ENCODE peak calls at places on chromosomes 5 and 9, in four cellular contexts. J is foreskin fibroblast, Z is PC-3, D is uterus. V is an unnamed sample.

GRCh38 chr9:92504881-92505280 is 22.6 kb upstream of the ASPN start:
- DNase-seq in Z (no peak), J (no peak), D (no peak), V (no peak)

GRCh38 chr5:68547621-68548020 is 332.1 kb downstream of the PIK3R1 start:
- DNase-seq in J (no peak), D (no peak), Z (no peak), V (no peak)

GRCh38 chr9:70340572-70340971 is 73.9 kb downstream of the KLF9 start:
- DNase-seq in Z (peak), D (no peak), J (no peak), V (no peak)

GRCh38 chr5:78002690-78003089 is 226.6 kb upstream of the TBCA start:
- DNase-seq in D (no peak), J (no peak), Z (no peak), V (no peak)

GRCh38 chr5:76801159-76801802 is 17.5 kb upstream of the F2RL1 start:
- DNase-seq in D (no peak), Z (peak), J (peak), V (no peak)

GRCh38 chr9:133528001-133528886 is 3.5 kb upstream of the MYMK start:
- DNase-seq in Z (no peak), J (no peak), D (no peak), V (no peak)

GRCh38 chr9:91348191-91348790 is 13.4 kb downstream of the AUH start:
- DNase-seq in D (no peak), Z (peak), J (no peak), V (no peak)

GRCh38 chr5:171152382-171152781 is 156.7 kb upstream of the TLX3 start:
- DNase-seq in Z (peak), J (peak), D (no peak), V (no peak)

GRCh38 chr5:43065384-43066230 is 25.5 kb upstream of the ANXA2R start:
- DNase-seq in Z (peak), J (peak), D (no peak), V (no peak)

GRCh38 chr5:90949469-90950358 is 391.1 kb downstream of the ADGRV1 start:
- DNase-seq in Z (peak), D (no peak), J (no peak), V (no peak)

GRCh38 chr5:96714951-96715451 is 52.8 kb downstream of the CAST start:
- DNase-seq in D (peak), Z (peak), J (peak), V (no peak)

GRCh38 chr5:127865273-127865672 is 162.1 kb downstream of the CCDC192 start:
- DNase-seq in D (no peak), J (no peak), Z (no peak), V (no peak)
- TF ChIP-seq CTCF in D (no peak), J (no peak), Z (peak), V (no peak)

GRCh38 chr9:95764920-95765319 is 110.6 kb upstream of the ERCC6L2 start:
- DNase-seq in J (no peak), D (no peak), Z (no peak), V (no peak)
- H3K4me3 ChIP-seq in J (no peak), D (no peak), Z (no peak), V (no peak)

GRCh38 chr5:93899026-93899600 is 157.7 kb upstream of the POU5F2 start:
- DNase-seq in J (no peak), Z (peak), D (no peak), V (no peak)
- TF ChIP-seq CTCF in J (peak), Z (peak), D (no peak), V (peak)

DNA sequence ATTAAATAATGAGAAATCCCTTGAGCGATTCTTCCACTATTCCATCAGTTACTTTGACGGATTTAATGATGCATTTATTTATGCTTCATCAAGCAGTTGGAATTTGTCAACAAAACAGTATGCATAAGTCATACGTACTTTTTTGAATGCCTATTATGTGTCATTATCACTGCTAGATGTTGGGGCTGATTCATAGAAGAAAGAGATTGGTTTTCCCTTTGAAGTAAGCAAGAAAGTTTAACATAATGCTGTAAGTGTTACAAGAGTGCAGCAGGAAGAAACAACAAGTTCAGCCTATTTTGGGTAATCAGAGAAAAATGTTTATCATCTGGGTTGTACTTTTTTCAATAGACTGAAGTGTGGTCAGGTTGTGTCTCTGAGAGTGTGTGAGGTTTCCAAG is 121.3 kb upstream of the RANBP3L start:
- DNase-seq in Z (peak), J (no peak), D (no peak), V (no peak)
- H3K4me3 ChIP-seq in Z (no peak), J (no peak), D (no peak), V (no peak)

GRCh38 chr5:169581580-169582227 is 1.9 kb upstream of the SPDL1 start:
- DNase-seq in J (peak), Z (peak), D (peak), V (no peak)

GRCh38 chr5:169580964-169581363 is 2.6 kb upstream of the SPDL1 start:
- DNase-seq in D (no peak), J (no peak), Z (no peak), V (no peak)

GRCh38 chr5:169583101-169583423 is 511 bp upstream of the SPDL1 start:
- DNase-seq in D (no peak), Z (no peak), J (no peak), V (no peak)

GRCh38 chr5:169583424-169584215 is at the start of gene SPDL1:
- DNase-seq in Z (peak), J (peak), D (peak), V (peak)

GRCh38 chr5:169584998-169585451 is 1.5 kb downstream of the SPDL1 start:
- DNase-seq in D (no peak), Z (no peak), J (no peak), V (no peak)
- TF ChIP-seq CTCF in D (no peak), Z (no peak), J (no peak), V (no peak)

GRCh38 chr5:173554989-173555705 is 61.3 kb downstream of the BOD1 start:
- DNase-seq in D (no peak), Z (no peak), J (no peak), V (no peak)
- H3K4me3 ChIP-seq in D (no peak), Z (no peak), J (no peak), V (no peak)

GRCh38 chr9:95126739-95127138 is 190.8 kb downstream of the FANCC start:
- DNase-seq in J (no peak), D (no peak), Z (no peak), V (no peak)

GRCh38 chr9:95127249-95128176 is 190.0 kb downstream of the FANCC start:
- DNase-seq in Z (peak), D (peak), J (peak), V (no peak)

GRCh38 chr9:95125652-95126051 is 191.9 kb downstream of the FANCC start:
- DNase-seq in Z (no peak), D (peak), J (no peak), V (no peak)

GRCh38 chr9:95128177-95128524 is 189.4 kb downstream of the FANCC start:
- DNase-seq in J (no peak), Z (no peak), D (no peak), V (no peak)

DNA sequence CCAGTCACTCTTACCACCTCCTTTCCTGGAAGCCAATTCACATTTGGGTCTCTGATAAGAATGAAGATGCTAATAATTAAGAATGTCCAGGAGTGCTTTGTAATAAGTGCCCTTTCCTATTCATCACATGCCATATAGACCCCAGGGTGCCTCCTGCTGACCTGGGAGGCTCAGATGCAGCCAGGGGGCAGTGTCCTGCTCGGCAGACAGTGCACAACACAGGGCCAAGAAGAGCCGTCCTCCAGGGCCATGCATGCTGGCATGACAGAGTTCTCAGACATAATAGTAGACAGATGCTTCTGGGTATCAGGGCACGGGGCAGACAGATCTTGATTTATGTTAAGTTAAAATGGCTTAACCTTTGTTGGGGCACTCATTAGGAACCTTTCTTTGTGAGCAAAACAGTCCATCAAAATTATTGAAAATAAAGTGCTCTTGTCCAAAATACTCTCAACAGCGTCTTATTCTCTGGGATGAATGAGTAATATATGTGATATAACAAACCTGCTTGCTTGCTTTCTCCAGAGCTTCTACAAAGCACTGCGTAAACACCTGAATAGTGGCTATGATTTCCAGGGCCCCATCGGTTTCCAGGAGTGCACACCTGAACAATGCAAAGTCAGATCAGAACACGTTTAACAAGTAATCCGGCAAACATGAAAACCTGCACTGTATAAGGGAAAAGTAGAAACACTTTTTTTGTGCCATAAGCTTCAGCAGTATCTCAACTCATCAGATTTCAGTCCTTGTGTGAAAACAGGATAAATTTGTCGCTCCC is 192.7 kb downstream of the FANCC start:
- DNase-seq in J (no peak), Z (no peak), D (no peak), V (no peak)
- TF ChIP-seq CTCF in J (peak), Z (peak), D (peak), V (peak)

GRCh38 chr5:115661156-115661555 is 35.3 kb upstream of the TMED7 start:
- DNase-seq in Z (no peak), J (no peak), D (no peak), V (no peak)
- H3K4me3 ChIP-seq in Z (no peak), J (no peak), D (no peak), V (no peak)

GRCh38 chr9:129384887-129385614 is 207.0 kb upstream of the IER5L start:
- DNase-seq in Z (no peak), J (no peak), D (no peak), V (no peak)
- TF ChIP-seq CTCF in Z (no peak), J (no peak), D (no peak), V (no peak)